ENCODE peak calls at places on chromosomes 16 and 17, in six cellular contexts. Q is esophagus muscularis mucosa, K is A549, B is H1, E is stomach, J is SK-N-SH. I is an unnamed sample.

GRCh38 chr17:4735825-4736651 is 3.6 kb upstream of the ZMYND15 start:
- DNase-seq in B (no peak), Q (no peak), K (no peak), J (no peak), E (no peak), I (no peak)

GRCh38 chr17:16527298-16527697 is 35.3 kb upstream of the LRRC75A start:
- DNase-seq in B (no peak), E (no peak), Q (peak), K (no peak), J (no peak), I (no peak)

GRCh38 chr17:73770849-73771229 is 126.6 kb upstream of the SDK2 start:
- DNase-seq in B (no peak), E (no peak), J (peak), Q (no peak), K (no peak), I (no peak)

GRCh38 chr16:73023752-73024570 is 24.0 kb downstream of the ZFHX3 start:
- DNase-seq in J (no peak), E (no peak), K (no peak), B (no peak), Q (no peak), I (no peak)

GRCh38 chr16:19555938-19556778 is 655 bp downstream of the VPS35L start:
- DNase-seq in Q (no peak), E (no peak), B (peak), K (peak), J (peak), I (peak)

GRCh38 chr16:50538411-50539052 is 9.7 kb upstream of the NKD1 start:
- DNase-seq in B (no peak), K (no peak), J (peak), E (no peak), Q (no peak), I (no peak)

GRCh38 chr16:70736454-70737376 is 50.9 kb upstream of the MTSS2 start:
- DNase-seq in J (no peak), B (no peak), Q (no peak), E (no peak), K (no peak), I (no peak)

GRCh38 chr17:45243750-45244149 is 18.1 kb downstream of the SPATA32 start:
- DNase-seq in Q (no peak), B (no peak), E (peak), K (no peak), J (no peak), I (peak)

GRCh38 chr17:8785547-8786412 is 13.4 kb downstream of the MFSD6L start:
- DNase-seq in J (peak), B (peak), Q (peak), E (peak), K (peak), I (peak)

GRCh38 chr16:29702307-29702706 is 23.3 kb downstream of the QPRT start:
- DNase-seq in K (no peak), J (no peak), Q (no peak), B (no peak), E (no peak), I (no peak)

GRCh38 chr16:69763557-69763942 is 1.4 kb downstream of the WWP2 start:
- DNase-seq in K (no peak), E (no peak), J (no peak), B (no peak), Q (no peak), I (no peak)

GRCh38 chr17:63685021-63685420 is 14.9 kb downstream of the LIMD2 start:
- DNase-seq in E (no peak), B (no peak), Q (no peak), J (no peak), K (no peak), I (no peak)

GRCh38 chr17:77022766-77023165 is 118.0 kb upstream of the SEC14L1 start:
- DNase-seq in J (no peak), B (no peak), Q (no peak), K (no peak), E (no peak), I (no peak)

GRCh38 chr17:80827646-80828643 is 163.7 kb upstream of the CHMP6 start:
- DNase-seq in J (no peak), E (no peak), K (peak), B (peak), Q (no peak), I (no peak)

GRCh38 chr17:17059301-17059890 is 17.1 kb downstream of the MPRIP start:
- DNase-seq in J (no peak), Q (no peak), B (no peak), E (no peak), K (no peak), I (no peak)

GRCh38 chr16:19871721-19872120 is 12.9 kb downstream of the GPRC5B start:
- DNase-seq in J (no peak), Q (no peak), K (no peak), E (no peak), B (no peak), I (no peak)

GRCh38 chr16:79269211-79269863 is 331.2 kb downstream of the MAF start:
- DNase-seq in Q (no peak), K (no peak), J (no peak), B (no peak), E (no peak), I (no peak)

GRCh38 chr16:70476272-70477020 is 22.1 kb downstream of the FCSK start:
- DNase-seq in E (peak), K (no peak), J (peak), Q (no peak), B (no peak), I (no peak)

GRCh38 chr17:61726977-61727376 is 136.0 kb upstream of the NACA2 start:
- DNase-seq in K (no peak), Q (no peak), B (no peak), J (no peak), E (no peak), I (no peak)

GRCh38 chr17:39487946-39488345 is 26.7 kb downstream of the CDK12 start:
- DNase-seq in Q (no peak), B (no peak), E (no peak), K (no peak), J (no peak), I (no peak)

GRCh38 chr17:74737299-74738050 is 419 bp downstream of the RAB37 start:
- DNase-seq in B (no peak), Q (no peak), J (peak), E (no peak), K (peak), I (peak)

GRCh38 chr16:88941051-88941932 is 35.7 kb downstream of the CBFA2T3 start:
- DNase-seq in B (no peak), Q (no peak), E (peak), J (peak), K (no peak), I (peak)

GRCh38 chr17:21300601-21301571 is 16.4 kb downstream of the MAP2K3 start:
- DNase-seq in J (no peak), K (no peak), B (no peak), E (no peak), Q (no peak), I (no peak)

GRCh38 chr16:28950648-28951409 is at the start of gene NFATC2IP:
- DNase-seq in Q (peak), K (peak), J (peak), B (peak), E (peak), I (peak)

GRCh38 chr17:68424861-68425260 is 32.4 kb downstream of the WIPI1 start:
- DNase-seq in B (no peak), J (no peak), Q (peak), E (no peak), K (no peak), I (no peak)

GRCh38 chr16:30005341-30006094 is 5.3 kb downstream of the DOC2A start:
- DNase-seq in Q (no peak), J (peak), B (no peak), K (peak), E (peak), I (peak)

GRCh38 chr17:3656353-3656752 is 12.0 kb downstream of the TAX1BP3 start:
- DNase-seq in J (no peak), Q (no peak), B (no peak), K (no peak), E (no peak), I (no peak)

GRCh38 chr16:55436587-55436986 is 42.4 kb upstream of the MMP2 start:
- DNase-seq in E (no peak), J (no peak), Q (no peak), B (no peak), K (no peak), I (no peak)

GRCh38 chr17:15409721-15410247 is 57.6 kb downstream of the CDRT4 start:
- DNase-seq in Q (no peak), E (no peak), B (no peak), J (no peak), K (no peak), I (peak)

GRCh38 chr17:1422907-1423306 is 22.9 kb upstream of the YWHAE start:
- DNase-seq in K (peak), J (no peak), E (no peak), Q (no peak), B (no peak), I (no peak)

GRCh38 chr16:9499921-9500593 is 408.6 kb downstream of the HAPSTR1 start:
- DNase-seq in K (no peak), B (no peak), J (no peak), Q (no peak), E (no peak), I (no peak)

GRCh38 chr16:23286131-23286532 is 16.0 kb upstream of the SCNN1B start:
- DNase-seq in E (no peak), B (no peak), Q (no peak), K (no peak), J (no peak), I (no peak)

GRCh38 chr17:82930043-82930923 is 90.5 kb upstream of the ZNF750 start:
- DNase-seq in Q (no peak), E (no peak), K (no peak), B (no peak), J (no peak), I (peak)

GRCh38 chr17:43011728-43012472 is 5.3 kb downstream of the IFI35 start:
- DNase-seq in E (no peak), J (no peak), Q (no peak), B (no peak), K (no peak), I (no peak)

DNA sequence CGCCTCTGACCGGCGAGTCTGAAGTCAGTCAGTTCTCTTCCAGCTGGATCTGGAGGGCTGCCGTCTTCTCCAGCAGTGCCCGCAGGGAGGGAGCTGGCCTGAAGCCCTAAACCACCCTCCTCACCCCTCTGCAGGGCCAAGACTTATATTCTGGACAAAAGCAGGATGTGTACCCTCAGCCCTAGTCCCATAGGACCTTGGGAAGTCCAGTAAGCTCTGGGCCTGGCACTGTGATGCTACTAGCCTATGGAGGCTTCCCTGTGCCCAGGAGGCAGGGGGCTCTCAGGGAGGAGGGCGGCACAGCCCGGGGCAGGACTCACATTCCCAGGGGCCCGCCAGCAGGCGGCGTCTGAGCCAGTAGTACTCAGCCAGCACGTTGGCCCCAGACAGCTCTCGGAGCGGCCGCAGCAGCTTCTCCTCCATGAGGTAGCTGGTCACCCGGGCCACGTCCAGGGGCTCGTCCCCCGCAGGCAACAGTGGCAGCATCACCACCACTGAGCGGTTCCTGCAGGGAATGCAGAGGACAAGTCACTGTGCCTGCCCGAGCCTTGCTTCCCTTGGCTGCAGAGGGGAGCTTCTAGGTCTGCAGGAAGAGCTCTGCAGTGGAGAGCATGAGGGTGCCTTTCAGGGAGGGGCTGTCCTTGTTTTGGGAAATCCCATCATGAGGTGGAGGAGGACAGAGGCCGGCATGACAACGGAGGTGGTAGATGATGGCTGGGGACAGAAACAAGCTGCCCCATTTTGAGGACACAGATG is 41.7 kb downstream of the RMI2 start:
- DNase-seq in E (peak), J (no peak), K (peak), Q (no peak), B (peak), I (no peak)
- TF ChIP-seq CTCF in E (no peak), J (peak), K (peak), Q (no peak), B (peak), I (no peak)

GRCh38 chr17:75906143-75906884 is 1.6 kb upstream of the MRPL38 start:
- DNase-seq in Q (no peak), K (no peak), J (no peak), E (no peak), B (no peak), I (no peak)

GRCh38 chr17:75908201-75908600 is 3.5 kb upstream of the MRPL38 start:
- DNase-seq in K (no peak), E (no peak), B (no peak), J (no peak), Q (no peak), I (peak)

GRCh38 chr17:75901727-75902126 is 3.0 kb downstream of the MRPL38 start:
- DNase-seq in B (no peak), K (no peak), E (no peak), Q (no peak), J (no peak), I (no peak)

GRCh38 chr17:75902406-75902805 is 2.3 kb downstream of the MRPL38 start:
- DNase-seq in Q (no peak), J (no peak), E (no peak), K (no peak), B (no peak), I (no peak)

DNA sequence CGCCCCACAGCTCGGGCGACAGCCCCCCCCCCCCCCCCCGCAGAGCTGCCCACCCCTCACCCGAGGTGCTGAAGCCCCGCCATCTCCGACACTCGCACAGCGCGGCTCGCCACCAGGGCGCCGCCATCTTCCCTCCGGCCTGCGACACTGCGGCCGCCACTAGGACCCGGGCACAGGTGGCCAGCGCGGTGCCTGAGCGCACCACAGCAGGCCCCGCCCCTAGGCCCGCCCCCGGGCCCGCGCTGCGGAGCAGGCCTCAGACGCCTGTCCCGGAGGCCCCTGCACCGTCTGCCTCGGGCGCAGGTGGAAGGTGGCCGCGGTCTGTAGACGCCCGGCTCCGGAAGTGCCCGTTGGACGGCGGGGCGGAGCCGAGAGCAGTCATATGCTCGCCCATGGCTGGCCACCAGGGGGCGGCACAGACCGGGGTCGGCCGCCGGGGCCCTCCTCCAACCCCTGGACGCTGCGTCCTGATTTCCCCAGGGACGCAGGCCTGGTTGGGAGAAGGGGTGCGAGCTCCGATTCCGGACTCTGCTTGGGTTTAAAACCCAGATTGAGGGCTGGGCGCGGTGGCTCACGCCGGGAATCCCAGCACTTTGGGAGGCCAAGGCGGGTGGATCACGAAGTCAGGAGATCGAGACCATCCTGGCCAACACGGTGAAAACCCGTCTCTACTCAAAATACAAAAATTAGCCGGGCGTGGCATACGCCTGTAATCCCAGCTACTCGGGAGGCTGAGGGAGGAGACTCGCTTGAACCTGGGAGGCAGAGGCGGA is at the start of gene MRPL38:
- DNase-seq in Q (peak), K (peak), E (peak), B (peak), J (peak), I (peak)
- TF ChIP-seq EP300 in Q (no peak), K (no peak), E (no peak), B (no peak), J (peak), I (no peak)

DNA sequence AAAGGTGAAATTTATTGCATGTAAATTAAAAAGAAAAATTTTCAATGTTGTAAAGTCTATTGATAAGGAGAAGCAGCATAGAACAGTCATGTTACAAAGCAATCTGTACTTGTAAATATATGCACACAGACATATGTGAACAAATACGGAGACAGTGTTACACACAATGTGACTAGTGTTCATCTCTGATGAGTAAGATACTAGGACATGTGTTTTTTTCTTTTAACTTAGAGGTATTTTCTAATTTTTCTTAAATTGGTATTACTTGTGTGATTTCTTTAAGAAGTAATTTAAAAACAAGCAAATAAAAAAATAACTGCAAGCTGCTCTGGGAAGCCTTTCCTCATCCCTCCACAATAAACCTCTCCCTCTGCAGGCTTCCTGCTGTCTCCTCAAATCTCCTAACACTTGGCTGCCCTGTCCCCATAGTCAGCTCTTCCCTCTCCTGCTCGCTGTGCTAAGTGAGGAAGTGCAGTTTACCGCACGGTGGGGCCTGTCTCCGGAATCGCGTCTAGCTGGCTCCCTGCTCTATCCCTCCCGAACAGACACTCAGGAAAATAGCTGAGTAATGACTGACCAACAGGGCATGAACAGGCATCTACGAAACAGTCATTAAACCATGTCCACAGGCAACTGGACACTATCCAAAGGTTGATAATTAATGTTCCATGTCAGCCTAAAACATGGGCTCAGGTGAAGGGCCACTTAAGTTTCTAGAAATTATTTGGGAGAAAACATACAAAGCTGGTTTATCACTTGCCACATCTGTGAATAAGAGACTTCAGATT is 35.9 kb downstream of the CMTM4 start:
- DNase-seq in K (peak), Q (no peak), B (no peak), J (peak), E (peak), I (peak)
- TF ChIP-seq CTCF in K (no peak), Q (peak), B (no peak), J (peak), E (no peak), I (no peak)

GRCh38 chr16:16111639-16112038 is 111.7 kb downstream of the ABCC6 start:
- DNase-seq in B (no peak), J (no peak), Q (no peak), K (no peak), E (no peak), I (no peak)

GRCh38 chr16:16107839-16108238 is 115.5 kb downstream of the ABCC6 start:
- DNase-seq in B (no peak), K (no peak), E (no peak), Q (no peak), J (no peak), I (no peak)

GRCh38 chr16:16110111-16110490 is 113.2 kb downstream of the ABCC6 start:
- DNase-seq in J (no peak), Q (no peak), B (no peak), K (no peak), E (no peak), I (no peak)

GRCh38 chr16:16109453-16110110 is 113.7 kb downstream of the ABCC6 start:
- DNase-seq in B (no peak), Q (no peak), E (no peak), J (no peak), K (no peak), I (no peak)

DNA sequence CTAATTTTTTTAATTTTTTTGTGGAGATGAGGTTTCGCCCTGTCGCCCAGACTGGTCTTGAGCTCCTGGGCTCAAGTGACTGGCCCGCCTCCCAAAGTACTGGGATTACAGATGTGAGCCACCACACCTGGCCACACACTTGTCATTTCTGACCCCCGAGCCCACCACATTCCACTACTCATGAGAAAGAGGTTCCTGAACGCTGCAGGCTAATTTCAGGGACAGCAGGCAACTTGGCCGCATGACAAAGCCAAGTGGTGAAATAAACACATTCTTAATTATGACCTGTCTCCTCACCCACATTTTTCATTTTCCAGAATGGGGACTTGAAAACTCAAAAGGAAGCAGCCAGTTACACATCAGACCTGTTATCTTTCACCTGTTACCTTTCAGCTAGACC is 114.5 kb downstream of the ABCC6 start:
- DNase-seq in B (no peak), Q (no peak), K (no peak), J (no peak), E (no peak), I (no peak)
- TF ChIP-seq EP300 in B (no peak), Q (no peak), K (no peak), J (no peak), E (no peak), I (no peak)

GRCh38 chr16:87305505-87306391 is 11.4 kb downstream of the C16orf95 start:
- DNase-seq in J (no peak), B (no peak), Q (no peak), E (no peak), K (no peak), I (no peak)

GRCh38 chr16:87308826-87309225 is 8.4 kb downstream of the C16orf95 start:
- DNase-seq in K (no peak), E (no peak), J (no peak), B (no peak), Q (no peak), I (no peak)

GRCh38 chr16:87303431-87303930 is 13.7 kb downstream of the C16orf95 start:
- DNase-seq in K (no peak), E (no peak), Q (no peak), B (no peak), J (no peak), I (no peak)

GRCh38 chr16:87303962-87304521 is 13.2 kb downstream of the C16orf95 start:
- DNase-seq in J (no peak), Q (no peak), E (no peak), K (no peak), B (no peak), I (no peak)

GRCh38 chr16:87304951-87305350 is 12.2 kb downstream of the C16orf95 start:
- DNase-seq in B (no peak), Q (no peak), J (no peak), E (no peak), K (no peak), I (no peak)
- TF ChIP-seq CTCF in B (no peak), Q (no peak), J (no peak), E (no peak), K (no peak), I (no peak)

I was measured in transverse colon.